ENCODE peak calls at places on chromosome 20, in four cellular contexts. X is endothelial cell of umbilical vein; J is sigmoid colon; R is activated CD8-positive, alpha-beta T cell treated with anti-CD3 and anti-CD28 coated beads for 36 hours. L is an unnamed sample.

GRCh38 chr20:49381558-49382493 is 100.6 kb downstream of the KCNB1 start:
- DNase-seq in X (no peak), J (peak), R (no peak), L (no peak)

GRCh38 chr20:34637245-34638185 is 39.4 kb downstream of the PIGU start:
- DNase-seq in X (no peak), J (peak), R (no peak), L (no peak)

GRCh38 chr20:32484221-32485125 is 100.7 kb downstream of the NOL4L start:
- DNase-seq in X (peak), J (peak), R (peak), L (peak)

GRCh38 chr20:15889073-15889923 is 684.0 kb downstream of the KIF16B start:
- DNase-seq in X (no peak), J (no peak), R (no peak), L (no peak)

GRCh38 chr20:24765316-24766142 is 183.5 kb upstream of the CST7 start:
- DNase-seq in X (no peak), J (no peak), R (no peak), L (no peak)

GRCh38 chr20:62829231-62830230 is 12.7 kb downstream of the COL9A3 start:
- DNase-seq in X (no peak), J (no peak), R (no peak), L (no peak)

GRCh38 chr20:10219452-10219791 is 792 bp downstream of the SNAP25 start:
- DNase-seq in X (peak), J (peak), R (peak), L (peak)

GRCh38 chr20:51447097-51447764 is 95.3 kb downstream of the NFATC2 start:
- DNase-seq in X (peak), J (peak), R (no peak), L (no peak)

GRCh38 chr20:21352703-21353102 is 44.6 kb downstream of the NKX2-4 start:
- DNase-seq in X (peak), J (no peak), R (no peak), L (no peak)

GRCh38 chr20:39961667-39962066 is 727.4 kb downstream of the MAFB start:
- DNase-seq in X (no peak), J (no peak), R (no peak), L (no peak)

GRCh38 chr20:16575390-16576140 is 2.3 kb upstream of the KIF16B start:
- DNase-seq in X (no peak), J (no peak), R (no peak), L (no peak)

GRCh38 chr20:63158352-63158751 is 57.6 kb downstream of the YTHDF1 start:
- DNase-seq in X (no peak), J (no peak), R (no peak), L (no peak)

GRCh38 chr20:62892348-62893304 is 31.0 kb upstream of the TCFL5 start:
- DNase-seq in X (no peak), J (no peak), R (peak), L (no peak)

GRCh38 chr20:24878657-24879056 is 70.4 kb upstream of the CST7 start:
- DNase-seq in X (no peak), J (peak), R (no peak), L (no peak)

GRCh38 chr20:33893314-33893713 is 82.2 kb downstream of the CHMP4B start:
- DNase-seq in X (no peak), J (no peak), R (no peak), L (no peak)

GRCh38 chr20:57760698-57761412 is 51.0 kb upstream of the PMEPA1 start:
- DNase-seq in X (no peak), J (peak), R (no peak), L (no peak)

GRCh38 chr20:7180261-7181045 is 413.0 kb downstream of the BMP2 start:
- DNase-seq in X (no peak), J (no peak), R (no peak), L (no peak)

GRCh38 chr20:10511507-10512231 is 76.6 kb downstream of the SLX4IP start:
- DNase-seq in X (peak), J (peak), R (peak), L (peak)

GRCh38 chr20:41340327-41341055 is at the start of gene LPIN3:
- DNase-seq in X (peak), J (peak), R (peak), L (peak)

GRCh38 chr20:62639765-62640164 is 2.5 kb upstream of the SLCO4A1 start:
- DNase-seq in X (no peak), J (no peak), R (no peak), L (no peak)

GRCh38 chr20:36145877-36146707 is 8.4 kb upstream of the EPB41L1 start:
- DNase-seq in X (no peak), J (no peak), R (no peak), L (no peak)

GRCh38 chr20:41373384-41373783 is 6.8 kb upstream of the EMILIN3 start:
- DNase-seq in X (no peak), J (no peak), R (no peak), L (no peak)

GRCh38 chr20:57093766-57094165 is 172.7 kb downstream of the BMP7 start:
- DNase-seq in X (no peak), J (no peak), R (no peak), L (no peak)

GRCh38 chr20:12575352-12576095 is 433.2 kb upstream of the SPTLC3 start:
- DNase-seq in X (no peak), J (peak), R (no peak), L (no peak)

GRCh38 chr20:13028001-13028400 is 19.2 kb downstream of the SPTLC3 start:
- DNase-seq in X (no peak), J (no peak), R (no peak), L (no peak)

GRCh38 chr20:7094438-7094997 is 327.0 kb downstream of the BMP2 start:
- DNase-seq in X (peak), J (no peak), R (peak), L (no peak)

GRCh38 chr20:44089987-44090674 is 96.9 kb downstream of the JPH2 start:
- DNase-seq in X (peak), J (peak), R (peak), L (peak)

GRCh38 chr20:15359056-15359455 is 1021.6 kb upstream of the FLRT3 start:
- DNase-seq in X (no peak), J (no peak), R (no peak), L (no peak)

GRCh38 chr20:22815584-22815983 is 219.5 kb upstream of the SSTR4 start:
- DNase-seq in X (no peak), J (no peak), R (no peak), L (no peak)
- TF ChIP-seq CTCF in X (no peak), J (no peak), R (no peak), L (no peak)

GRCh38 chr20:17878069-17878911 is 90.3 kb downstream of the SNX5 start:
- DNase-seq in X (no peak), J (peak), R (no peak), L (no peak)

GRCh38 chr20:17873410-17874270 is 95.0 kb downstream of the SNX5 start:
- DNase-seq in X (peak), J (peak), R (peak), L (no peak)

GRCh38 chr20:17874271-17875105 is 94.1 kb downstream of the SNX5 start:
- DNase-seq in X (no peak), J (no peak), R (no peak), L (no peak)

GRCh38 chr20:17875106-17875980 is 93.3 kb downstream of the SNX5 start:
- DNase-seq in X (peak), J (peak), R (no peak), L (no peak)

GRCh38 chr20:17875981-17876385 is 92.6 kb downstream of the SNX5 start:
- DNase-seq in X (no peak), J (peak), R (no peak), L (no peak)
- TF ChIP-seq CTCF in X (no peak), J (no peak), R (no peak), L (no peak)

DNA sequence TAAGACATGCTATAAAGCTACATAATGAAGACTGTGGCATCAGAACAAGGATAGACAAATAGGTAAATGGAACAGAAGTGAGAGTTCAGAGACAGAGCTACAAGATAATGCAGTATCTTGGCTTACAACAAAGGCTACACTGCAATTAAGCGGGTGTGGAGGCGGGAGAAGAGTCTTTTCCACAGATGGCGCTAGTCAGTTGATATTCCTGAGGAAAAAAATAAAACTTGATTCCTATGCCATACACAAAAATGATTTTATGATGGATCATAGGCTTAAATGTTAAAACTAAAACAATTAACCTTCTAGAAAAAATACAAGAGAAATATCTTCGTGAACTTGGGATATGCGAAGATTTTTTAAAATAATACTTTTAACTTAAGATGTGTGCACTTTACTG is 31.0 kb downstream of the RIN2 start:
- DNase-seq in X (no peak), J (peak), R (no peak), L (no peak)
- TF ChIP-seq CTCF in X (no peak), J (no peak), R (no peak), L (no peak)

GRCh38 chr20:59577809-59578601 is 26.3 kb upstream of the PHACTR3 start:
- DNase-seq in X (no peak), J (peak), R (no peak), L (no peak)
- TF ChIP-seq CTCF in X (no peak), J (no peak), R (no peak), L (no peak)

GRCh38 chr20:5401277-5401676 is 84.5 kb upstream of the PROKR2 start:
- DNase-seq in X (no peak), J (no peak), R (no peak), L (no peak)

GRCh38 chr20:5397418-5397817 is 80.7 kb upstream of the PROKR2 start:
- DNase-seq in X (no peak), J (no peak), R (no peak), L (no peak)

GRCh38 chr20:5400164-5400762 is 83.5 kb upstream of the PROKR2 start:
- DNase-seq in X (peak), J (no peak), R (peak), L (no peak)

GRCh38 chr20:5402903-5403531 is 86.3 kb upstream of the PROKR2 start:
- DNase-seq in X (peak), J (no peak), R (peak), L (peak)
- TF ChIP-seq CTCF in X (peak), J (no peak), R (peak), L (peak)

DNA sequence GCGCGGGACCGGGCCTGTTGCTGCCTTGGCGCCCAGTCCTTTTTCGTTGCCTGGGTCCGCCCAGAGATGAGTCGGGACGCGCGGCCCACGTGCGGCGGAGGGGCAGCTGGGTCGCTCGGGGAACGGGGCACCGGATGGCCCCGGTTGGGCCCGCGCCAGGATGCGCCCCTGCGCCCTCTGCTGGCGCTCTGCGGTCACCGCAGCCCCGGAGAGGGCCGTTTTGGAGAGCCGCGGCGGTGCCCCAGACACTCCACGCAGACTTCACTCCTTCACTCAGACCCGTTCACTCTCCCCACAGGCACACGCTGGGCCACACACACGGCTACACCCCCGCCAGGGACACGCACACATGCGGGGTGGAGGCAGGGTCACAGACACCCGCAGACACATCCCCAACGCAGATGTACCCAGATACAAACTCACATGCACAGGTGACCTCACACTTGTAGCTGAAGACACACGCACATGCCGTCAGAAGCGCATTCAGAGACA is 38.8 kb downstream of the SRC start:
- DNase-seq in X (peak), J (peak), R (peak), L (peak)
- TF ChIP-seq CTCF in X (peak), J (peak), R (peak), L (peak)